ENCODE peak calls at places on chromosomes 5 and 9, in seven cellular contexts. D is GM20000, G is adrenal gland, H is cardiac fibroblast, K is IMR-90, B is sigmoid colon, U is LNCaP clone FGC. I is an unnamed sample.

GRCh38 chr9:15086096-15087030 is 176.1 kb upstream of the FREM1 start:
- DNase-seq in K (no peak), H (peak; percentile 27), U (no peak), D (no peak), G (no peak), B (no peak), I (peak; percentile 55)

GRCh38 chr9:127283917-127284316 is 19.3 kb downstream of the GARNL3 start:
- DNase-seq in U (no peak), B (no peak), H (peak; percentile 68), K (peak; percentile 51), D (no peak), G (peak; percentile 48), I (peak; percentile 76)

GRCh38 chr9:88429595-88430430 is 41.6 kb downstream of the SPIN1 start:
- DNase-seq in U (no peak), G (no peak), H (no peak), D (no peak), B (no peak), K (peak; percentile 38), I (peak; percentile 13)

GRCh38 chr5:55226934-55227737 is at the start of gene MCIDAS:
- DNase-seq in D (peak; percentile 88), H (peak; percentile 35), U (no peak), G (peak; percentile 31), B (no peak), K (peak; percentile 6), I (peak; percentile 60)

GRCh38 chr5:103452666-103453065 is 109.9 kb downstream of the NUDT12 start:
- DNase-seq in H (peak; percentile 76), G (no peak), K (peak; percentile 37), D (no peak), B (no peak), U (no peak), I (peak; percentile 61)

GRCh38 chr5:179243333-179243732 is 101.9 kb downstream of the ADAMTS2 start:
- DNase-seq in H (peak; percentile 84), D (no peak), G (no peak), U (no peak), K (peak; percentile 76), B (peak; percentile 40), I (peak; percentile 68)

GRCh38 chr5:154977409-154977808 is 36.1 kb upstream of the KIF4B start:
- DNase-seq in H (peak; percentile 43), G (no peak), B (no peak), D (no peak), K (peak; percentile 47), U (no peak), I (no peak)

GRCh38 chr5:95399034-95399433 is 7.9 kb downstream of the FAM81B start:
- DNase-seq in H (no peak), B (no peak), G (no peak), D (no peak), K (no peak), U (no peak), I (no peak)

GRCh38 chr5:162496080-162496808 is 428.7 kb downstream of the GABRG2 start:
- DNase-seq in U (no peak), D (no peak), H (peak; percentile 14), B (no peak), G (no peak), K (no peak), I (no peak)

GRCh38 chr5:73648490-73648889 is 22.5 kb downstream of the ARHGEF28 start:
- DNase-seq in G (no peak), D (no peak), K (no peak), B (no peak), H (no peak), U (no peak), I (no peak)

GRCh38 chr5:3606121-3606831 is 10.6 kb downstream of the IRX1 start:
- DNase-seq in U (no peak), D (no peak), H (no peak), B (no peak), G (no peak), K (no peak), I (no peak)

GRCh38 chr9:93028448-93029006 is 30.0 kb upstream of the SUSD3 start:
- DNase-seq in G (no peak), D (peak; percentile 68), K (no peak), U (no peak), H (peak; percentile 22), B (no peak), I (no peak)

GRCh38 chr5:68130253-68130652 is 85.3 kb upstream of the PIK3R1 start:
- DNase-seq in G (no peak), D (no peak), B (no peak), K (no peak), H (no peak), U (no peak), I (no peak)

GRCh38 chr5:82847564-82847963 is 229.6 kb downstream of the TMEM167A start:
- DNase-seq in B (no peak), U (no peak), D (no peak), G (no peak), H (peak; percentile 21), K (no peak), I (no peak)

GRCh38 chr5:131754363-131754762 is 42.5 kb downstream of the FNIP1 start:
- DNase-seq in K (no peak), G (no peak), H (no peak), U (no peak), D (no peak), B (no peak), I (no peak)

GRCh38 chr5:1390861-1391600 is 46.1 kb upstream of the CLPTM1L start:
- DNase-seq in U (no peak), G (no peak), H (no peak), D (no peak), B (no peak), K (no peak), I (no peak)

GRCh38 chr9:136886610-136887597 is 588 bp downstream of the TRAF2 start:
- DNase-seq in B (no peak), U (no peak), G (peak; percentile 53), D (peak; percentile 72), K (peak; percentile 16), H (peak; percentile 28), I (peak; percentile 50)

GRCh38 chr5:147673276-147673675 is 109.3 kb downstream of the JAKMIP2 start:
- DNase-seq in G (no peak), D (no peak), K (no peak), U (no peak), H (no peak), B (no peak), I (no peak)

GRCh38 chr9:93891549-93892310 is 63.4 kb downstream of the BARX1 start:
- DNase-seq in B (peak; percentile 48), H (no peak), U (no peak), K (no peak), D (no peak), G (no peak), I (no peak)

GRCh38 chr5:127029513-127030258 is 672 bp downstream of the MARCHF3 start:
- DNase-seq in D (peak; percentile 38), U (peak; percentile 51), B (peak; percentile 73), G (peak; percentile 79), H (peak; percentile 76), K (peak; percentile 65), I (peak; percentile 64)
- TF ChIP-seq CTCF in D (no peak), U (peak; percentile 19), B (no peak), G (peak; percentile 57), H (peak; percentile 72), K (peak; percentile 46), I (peak; percentile 33)

GRCh38 chr5:172044631-172045314 is 38.3 kb upstream of the FBXW11 start:
- DNase-seq in B (no peak), G (no peak), H (no peak), D (no peak), K (no peak), U (no peak), I (no peak)
- TF ChIP-seq CTCF in B (no peak), G (no peak), H (no peak), D (no peak), K (no peak), U (peak; percentile 26), I (no peak)

GRCh38 chr9:109972026-109973005 is 192.3 kb downstream of the PALM2AKAP2 start:
- DNase-seq in K (no peak), D (peak; percentile 37), H (no peak), G (no peak), B (no peak), U (no peak), I (no peak)
- TF ChIP-seq CTCF in K (no peak), D (no peak), H (no peak), G (no peak), B (no peak), U (no peak), I (no peak)

GRCh38 chr5:72269411-72269780 is 50.6 kb downstream of the MRPS27 start:
- DNase-seq in U (no peak), K (no peak), D (no peak), G (no peak), B (no peak), H (no peak), I (no peak)
- TF ChIP-seq CTCF in U (no peak), K (no peak), D (no peak), G (peak; percentile 0), B (no peak), H (no peak), I (no peak)

DNA sequence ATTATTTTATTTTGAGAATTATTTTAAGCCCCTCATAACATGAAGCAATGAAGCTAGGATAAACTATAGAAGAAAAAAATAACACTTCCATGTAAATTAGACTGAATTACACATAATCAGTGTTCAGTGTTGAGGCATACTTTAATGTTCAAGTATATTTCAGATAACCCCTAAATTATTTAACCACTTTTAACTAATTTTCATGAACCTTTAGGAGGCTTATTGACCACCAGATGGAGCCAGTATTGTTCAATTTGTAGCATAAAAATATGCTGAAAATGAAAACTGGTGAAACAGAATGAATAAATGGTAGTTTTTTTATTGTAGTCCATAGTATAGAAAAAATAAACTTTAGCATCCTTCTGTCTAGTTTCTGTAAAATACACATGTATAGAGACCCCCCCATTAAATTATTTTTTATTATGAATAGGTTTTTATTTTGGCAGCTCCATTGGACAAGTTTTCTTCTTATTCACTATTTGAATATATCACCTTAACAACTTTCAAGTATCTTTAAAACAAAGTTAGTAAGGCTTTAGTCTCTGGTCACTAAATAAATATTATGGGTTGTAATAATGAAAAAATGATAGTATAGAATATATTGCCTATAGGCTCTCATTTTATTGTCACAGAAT is 190.1 kb downstream of the CWC27 start:
- DNase-seq in U (no peak), B (no peak), D (peak; percentile 10), H (peak; percentile 74), K (peak; percentile 72), G (no peak), I (peak; percentile 18)
- TF ChIP-seq CTCF in U (peak; percentile 40), B (peak; percentile 46), D (no peak), H (peak; percentile 65), K (peak; percentile 68), G (peak; percentile 55), I (peak; percentile 53)

DNA sequence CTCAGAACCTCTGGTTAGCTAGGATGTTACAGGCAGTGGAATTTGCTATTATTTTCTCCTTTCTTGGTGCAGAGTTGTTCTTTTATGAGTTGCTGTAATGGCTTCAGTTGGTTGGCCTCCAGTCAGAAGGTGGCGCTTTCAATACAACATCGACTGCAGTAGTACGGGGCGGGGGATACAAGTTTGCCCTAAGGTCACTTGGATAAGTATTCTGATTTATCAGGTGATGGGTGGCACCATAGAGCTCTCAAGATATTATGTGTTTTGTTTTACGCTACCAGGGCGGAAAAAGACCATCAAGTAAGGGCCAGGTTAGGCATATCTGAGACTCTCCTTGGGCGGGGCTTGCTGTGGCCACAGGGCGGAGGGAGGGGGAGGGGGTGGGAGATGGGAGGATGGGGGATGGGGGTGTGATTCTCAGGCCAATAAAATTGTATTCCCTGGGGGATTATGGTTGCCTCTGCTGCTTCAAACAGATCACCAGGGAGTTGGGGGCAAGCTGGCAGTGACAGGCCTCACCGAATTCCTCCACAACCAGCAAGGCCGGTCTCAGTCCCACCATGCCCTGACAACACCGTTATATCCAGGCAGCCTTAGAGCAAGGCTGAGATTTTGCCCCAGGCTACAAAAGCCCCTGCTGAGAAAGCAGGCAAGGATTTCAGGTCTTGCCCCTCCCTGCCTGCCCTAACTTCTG is 15.9 kb upstream of the RNF38 start:
- DNase-seq in G (no peak), U (no peak), K (no peak), D (no peak), H (no peak), B (no peak), I (no peak)
- TF ChIP-seq CTCF in G (no peak), U (no peak), K (no peak), D (no peak), H (no peak), B (no peak), I (no peak)

GRCh38 chr9:84815554-84815953 is 146.0 kb downstream of the NTRK2 start:
- DNase-seq in U (peak; percentile 19), K (no peak), G (no peak), B (no peak), H (no peak), D (no peak), I (no peak)
- TF ChIP-seq CTCF in U (peak; percentile 27), K (no peak), G (no peak), B (no peak), H (no peak), D (no peak), I (no peak)